ENCODE peak calls at places on chromosome 10, in seven cellular contexts. I is AG08396; B is NCI-H446; D is RCC 7860; H is SK-MEL-5; Z is Peyer's patch; Y is activated naive CD8-positive, alpha-beta T cell treated with anti-CD3 and anti-CD28 coated beads, Interleukin-2, amount 50 U/mL, for 16 hours. C is an unnamed sample.

GRCh38 chr10:85696893-85697292 is 669.7 kb downstream of the GRID1 start:
- DNase-seq in I (no peak), B (no peak), D (no peak), H (no peak), Z (no peak), Y (no peak), C (no peak)

GRCh38 chr10:34392641-34393170 is 422.4 kb downstream of the PARD3 start:
- DNase-seq in I (no peak), B (no peak), D (no peak), H (peak), Z (no peak), Y (no peak), C (no peak)

GRCh38 chr10:125113661-125114388 is 46.5 kb downstream of the CTBP2 start:
- DNase-seq in I (peak), B (no peak), D (no peak), H (no peak), Z (peak), Y (no peak), C (peak)

GRCh38 chr10:29078919-29079318 is 210.0 kb upstream of the LYZL1 start:
- DNase-seq in I (no peak), B (no peak), D (no peak), H (no peak), Z (no peak), Y (no peak), C (no peak)

GRCh38 chr10:65798133-65798532 is 1127.7 kb upstream of the LRRTM3 start:
- DNase-seq in I (no peak), B (no peak), D (no peak), H (no peak), Z (no peak), Y (no peak), C (no peak)

GRCh38 chr10:62844280-62845011 is 28.3 kb upstream of the EGR2 start:
- DNase-seq in I (no peak), B (no peak), D (no peak), H (peak), Z (no peak), Y (no peak), C (no peak)

GRCh38 chr10:103784723-103785418 is 70.5 kb downstream of the SH3PXD2A start:
- DNase-seq in I (no peak), B (no peak), D (no peak), H (no peak), Z (peak), Y (no peak), C (no peak)

GRCh38 chr10:75281980-75282379 is 46.2 kb upstream of the COMTD1 start:
- DNase-seq in I (no peak), B (no peak), D (no peak), H (no peak), Z (no peak), Y (no peak), C (no peak)

GRCh38 chr10:80729896-80730295 is 192.2 kb downstream of the SH2D4B start:
- DNase-seq in I (no peak), B (no peak), D (no peak), H (no peak), Z (no peak), Y (no peak), C (no peak)

GRCh38 chr10:113920819-113921345 is 66.4 kb downstream of the NHLRC2 start:
- DNase-seq in I (no peak), B (no peak), D (no peak), H (no peak), Z (no peak), Y (no peak), C (no peak)

C was measured in cardiac muscle cell.